ENCODE peak calls at places on chromosomes 6 and 20, in five cellular contexts. J, H, R, G and O are unnamed samples.

GRCh38 chr6:5044866-5045265 is 40.3 kb upstream of the PPP1R3G start:
- DNase-seq in J (no peak), H (no peak), R (no peak), G (no peak), O (peak; percentile 12)

GRCh38 chr20:37277253-37277593 is 12.2 kb upstream of the MANBAL start:
- DNase-seq in J (no peak), H (no peak), R (no peak), G (no peak), O (no peak)

GRCh38 chr6:56038764-56039163 is 163.4 kb upstream of the BMP5 start:
- DNase-seq in J (no peak), H (no peak), R (no peak), G (no peak), O (no peak)

GRCh38 chr20:21136015-21136732 is 10.3 kb downstream of the KIZ start:
- DNase-seq in J (no peak), H (no peak), R (no peak), G (no peak), O (no peak)

GRCh38 chr6:119140471-119141165 is 62.2 kb upstream of the FAM184A start:
- DNase-seq in J (no peak), H (no peak), R (no peak), G (peak; percentile 67), O (no peak)

GRCh38 chr6:74967821-74968220 is 238.0 kb downstream of the COL12A1 start:
- DNase-seq in J (peak; percentile 7), H (no peak), R (no peak), G (no peak), O (no peak)

GRCh38 chr6:63236398-63236817 is 25.1 kb downstream of the FKBP1C start:
- DNase-seq in J (no peak), H (no peak), R (no peak), G (no peak), O (no peak)

GRCh38 chr6:9554806-9555205 is 860.1 kb downstream of the TFAP2A start:
- DNase-seq in J (peak; percentile 16), H (no peak), R (no peak), G (no peak), O (no peak)

GRCh38 chr6:28258877-28259777 is at the start of gene NKAPL:
- DNase-seq in J (peak; percentile 86), H (peak; percentile 92), R (peak; percentile 46), G (no peak), O (peak; percentile 66)

GRCh38 chr6:94041930-94042724 is 622.8 kb upstream of the EPHA7 start:
- DNase-seq in J (no peak), H (no peak), R (no peak), G (no peak), O (no peak)

GRCh38 chr6:110949679-110950285 is 8.7 kb upstream of the GTF3C6 start:
- DNase-seq in J (peak; percentile 69), H (no peak), R (peak; percentile 54), G (peak; percentile 21), O (peak; percentile 47)

GRCh38 chr6:17768388-17768787 is 61.7 kb upstream of the NUP153 start:
- DNase-seq in J (peak; percentile 60), H (no peak), R (peak; percentile 33), G (peak; percentile 66), O (peak; percentile 9)

GRCh38 chr6:7050911-7051779 is 56.6 kb upstream of the RREB1 start:
- DNase-seq in J (peak; percentile 49), H (peak; percentile 76), R (peak; percentile 82), G (peak; percentile 52), O (peak; percentile 51)

GRCh38 chr6:124977067-124977908 is 15.1 kb downstream of the RNF217 start:
- DNase-seq in J (peak; percentile 42), H (no peak), R (peak; percentile 68), G (no peak), O (peak; percentile 39)

GRCh38 chr6:8855411-8855810 is 420.1 kb upstream of the SLC35B3 start:
- DNase-seq in J (no peak), H (no peak), R (no peak), G (no peak), O (no peak)

GRCh38 chr6:16483315-16483875 is 245.0 kb downstream of the GMPR start:
- DNase-seq in J (no peak), H (no peak), R (no peak), G (no peak), O (no peak)

GRCh38 chr6:40353967-40354452 is 233.2 kb downstream of the LRFN2 start:
- DNase-seq in J (no peak), H (no peak), R (no peak), G (no peak), O (no peak)

GRCh38 chr20:41174373-41174772 is 37.0 kb downstream of the PLCG1 start:
- DNase-seq in J (no peak), H (peak; percentile 12), R (no peak), G (no peak), O (no peak)

GRCh38 chr20:63947638-63948456 is 8.4 kb downstream of the UCKL1 start:
- DNase-seq in J (no peak), H (no peak), R (no peak), G (no peak), O (no peak)

GRCh38 chr20:50916257-50916656 is 15.0 kb downstream of the ADNP start:
- DNase-seq in J (peak; percentile 60), H (no peak), R (peak; percentile 61), G (peak; percentile 78), O (no peak)

GRCh38 chr20:36097331-36097730 is 57.2 kb upstream of the EPB41L1 start:
- DNase-seq in J (peak; percentile 67), H (no peak), R (peak; percentile 52), G (no peak), O (peak; percentile 79)

GRCh38 chr20:25178563-25179438 is 16.7 kb upstream of the ENTPD6 start:
- DNase-seq in J (peak; percentile 90), H (no peak), R (peak; percentile 91), G (peak; percentile 55), O (peak; percentile 72)

GRCh38 chr6:40251609-40252008 is 317.3 kb upstream of the MOCS1 start:
- DNase-seq in J (no peak), H (no peak), R (no peak), G (no peak), O (no peak)

GRCh38 chr20:36298061-36298460 is 8.1 kb upstream of the DLGAP4 start:
- DNase-seq in J (no peak), H (peak; percentile 12), R (no peak), G (no peak), O (no peak)

GRCh38 chr6:624979-625378 is 31.9 kb downstream of the HUS1B start:
- DNase-seq in J (peak; percentile 44), H (no peak), R (peak; percentile 51), G (peak; percentile 69), O (peak; percentile 17)

GRCh38 chr6:162448294-162448693 is 279.3 kb downstream of the PRKN start:
- DNase-seq in J (no peak), H (no peak), R (no peak), G (peak; percentile 73), O (no peak)

GRCh38 chr6:43255408-43256054 is 12.2 kb downstream of the TTBK1 start:
- DNase-seq in J (no peak), H (peak; percentile 35), R (no peak), G (no peak), O (no peak)

GRCh38 chr6:54813901-54814300 is 32.7 kb upstream of the FAM83B start:
- DNase-seq in J (peak; percentile 38), H (no peak), R (peak; percentile 68), G (no peak), O (peak; percentile 7)

GRCh38 chr6:23137596-23137995 is 568.2 kb downstream of the HDGFL1 start:
- DNase-seq in J (peak; percentile 48), H (no peak), R (peak; percentile 49), G (peak; percentile 29), O (no peak)

GRCh38 chr20:362271-363254 is 15.7 kb downstream of the NRSN2 start:
- DNase-seq in J (peak; percentile 95), H (peak; percentile 82), R (peak; percentile 83), G (no peak), O (peak; percentile 86)

GRCh38 chr6:20572940-20573339 is 38.7 kb downstream of the CDKAL1 start:
- DNase-seq in J (peak; percentile 90), H (no peak), R (peak; percentile 63), G (no peak), O (peak; percentile 72)

GRCh38 chr6:50718058-50718457 is 4.7 kb downstream of the TFAP2D start:
- DNase-seq in J (no peak), H (no peak), R (no peak), G (no peak), O (no peak)

GRCh38 chr6:42165016-42165415 is 8.1 kb upstream of the GUCA1A start:
- DNase-seq in J (no peak), H (no peak), R (peak; percentile 71), G (no peak), O (peak; percentile 92)

GRCh38 chr6:42173101-42173500 is at the start of gene GUCA1A:
- DNase-seq in J (no peak), H (no peak), R (no peak), G (no peak), O (no peak)

GRCh38 chr6:42171813-42172595 is 1.2 kb upstream of the GUCA1A start:
- DNase-seq in J (no peak), H (no peak), R (no peak), G (no peak), O (no peak)

GRCh38 chr6:42166444-42167141 is 6.6 kb upstream of the GUCA1A start:
- DNase-seq in J (peak; percentile 81), H (no peak), R (peak; percentile 55), G (peak; percentile 81), O (peak; percentile 43)

GRCh38 chr6:42168650-42169049 is 4.5 kb upstream of the GUCA1A start:
- DNase-seq in J (no peak), H (no peak), R (no peak), G (no peak), O (no peak)
- TF ChIP-seq CTCF in J (peak; percentile 6), H (no peak), R (no peak), G (peak; percentile 17), O (peak; percentile 12)

DNA sequence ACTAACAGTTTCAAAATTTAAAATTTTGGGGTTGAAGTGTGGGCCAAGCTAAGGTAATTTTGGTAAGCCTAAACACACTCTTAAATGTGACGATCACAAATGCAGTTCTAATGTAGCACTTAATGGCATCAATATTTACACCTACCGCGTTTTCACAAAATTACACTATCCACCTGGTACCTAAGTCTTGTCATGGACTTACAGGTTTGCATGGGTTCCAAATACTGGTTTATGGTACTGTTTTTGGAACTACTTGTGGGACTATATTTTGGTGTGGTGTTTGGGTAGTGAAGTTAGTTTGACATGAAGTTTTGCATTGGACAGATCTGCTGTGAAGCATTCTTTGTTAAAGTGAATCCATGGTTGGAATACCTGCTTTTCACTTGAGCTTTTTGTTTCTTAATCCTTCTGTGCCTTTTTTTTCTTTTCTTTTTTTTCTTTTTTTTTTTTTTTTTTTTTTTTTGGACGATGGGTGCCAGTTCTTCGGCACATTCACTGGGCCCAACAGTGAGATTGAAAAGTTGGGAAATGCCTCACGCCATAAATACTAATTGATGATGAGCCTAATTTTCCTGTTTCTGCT is 6.5 kb downstream of the SRSF3 start:
- DNase-seq in J (no peak), H (no peak), R (no peak), G (no peak), O (no peak)
- H3K4me3 ChIP-seq in J (peak overlapping the region; percentile 97), H (peak overlapping the region; percentile 86), R (no peak overlapping the region), G (no peak overlapping the region), O (peak overlapping the region; percentile 9)

GRCh38 chr6:42136508-42137191 is 5.8 kb downstream of the C6orf132 start:
- DNase-seq in J (peak; percentile 55), H (no peak), R (peak; percentile 85), G (peak; percentile 51), O (peak; percentile 47)
- TF ChIP-seq CTCF in J (peak; percentile 13), H (no peak), R (peak; percentile 33), G (peak; percentile 41), O (peak; percentile 40)

DNA sequence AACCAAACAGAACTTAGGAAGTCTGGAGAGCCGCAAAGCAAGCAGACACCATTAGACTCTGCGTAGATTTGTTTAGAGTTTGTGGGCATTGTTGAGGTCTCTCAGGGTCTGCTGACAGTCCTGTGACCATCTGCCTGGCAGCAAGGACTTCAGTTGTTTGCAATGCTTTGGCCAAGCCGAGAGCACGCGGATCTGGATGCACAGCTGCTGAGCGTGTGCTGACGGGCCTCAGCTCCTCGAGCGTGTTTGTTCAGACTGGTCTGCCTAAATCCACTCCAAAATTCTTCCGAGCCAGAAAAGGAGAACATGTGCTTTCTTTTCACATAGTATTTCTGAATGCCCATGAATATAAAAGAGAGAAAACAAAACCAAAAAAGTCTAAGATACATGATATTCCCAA is 159.0 kb downstream of the ZNF217 start:
- DNase-seq in J (no peak), H (no peak), R (no peak), G (no peak), O (peak; percentile 15)
- H3K4me3 ChIP-seq in J (no peak overlapping the region), H (no peak overlapping the region), R (no peak overlapping the region), G (no peak overlapping the region), O (no peak overlapping the region)